ENCODE peak calls at places on chromosomes 1 and 21, in ten cellular contexts. Q is CD8-positive, alpha-beta memory T cell; I is neuronal stem cell; K is aorta; M is PC-3; D is NT2/D1; U is body of pancreas; B is A549; L is transverse colon; Z is tibial artery. G is an unnamed sample. For H3K4me1, the result is how much of the 10 kb centered on the place peaks cover.

GRCh38 chr1:92210701-92211100 is 7.0 kb upstream of the C1orf146 start:
- DNase-seq in K (no peak), Q (no peak), Z (no peak), D (no peak), B (no peak), L (no peak), M (no peak), U (no peak), I (no peak), G (no peak)

GRCh38 chr1:242129103-242129502 is 130.2 kb upstream of the MAP1LC3C start:
- DNase-seq in B (peak), I (no peak), Z (no peak), D (peak), U (no peak), Q (no peak), L (no peak), K (no peak), M (peak), G (no peak)

GRCh38 chr21:40385883-40386282 is 461.1 kb downstream of the DSCAM start:
- DNase-seq in D (no peak), Z (no peak), U (no peak), L (no peak), I (no peak), B (no peak), Q (no peak), K (no peak), M (no peak), G (no peak)

GRCh38 chr21:33972539-33972938 is 56.9 kb upstream of the ATP5PO start:
- DNase-seq in D (no peak), K (no peak), M (no peak), B (no peak), Z (no peak), Q (no peak), I (no peak), U (no peak), L (no peak), G (no peak)

GRCh38 chr1:206854401-206855129 is 10.9 kb upstream of the IL20 start:
- DNase-seq in Z (no peak), Q (no peak), M (no peak), B (no peak), D (no peak), K (no peak), U (peak), L (no peak), I (no peak), G (no peak)

GRCh38 chr1:3577300-3577699 is 34.0 kb downstream of the MEGF6 start:
- DNase-seq in L (no peak), U (peak), B (no peak), M (no peak), Z (no peak), K (no peak), Q (no peak), D (no peak), I (no peak), G (no peak)

GRCh38 chr1:241413386-241413785 is 56.4 kb upstream of the RGS7 start:
- DNase-seq in I (no peak), D (no peak), B (no peak), Z (no peak), M (peak), Q (no peak), U (no peak), K (no peak), L (no peak), G (no peak)

GRCh38 chr1:179016694-179017382 is 8.9 kb upstream of the FAM20B start:
- DNase-seq in B (peak), M (peak), U (peak), K (peak), I (no peak), Q (no peak), D (no peak), Z (peak), L (peak), G (peak)

GRCh38 chr1:95655321-95656020 is 421.5 kb downstream of the RWDD3 start:
- DNase-seq in D (no peak), B (no peak), Z (no peak), Q (no peak), M (no peak), K (no peak), L (no peak), U (no peak), I (no peak), G (no peak)

GRCh38 chr1:16017461-16018303 is at the start of gene HSPB7:
- DNase-seq in Z (peak), D (no peak), B (no peak), M (no peak), K (peak), Q (no peak), U (peak), I (no peak), L (peak), G (peak)

GRCh38 chr1:109251277-109252166 is 2.2 kb downstream of the CELSR2 start:
- DNase-seq in L (no peak), B (no peak), K (no peak), M (no peak), Q (no peak), I (no peak), D (no peak), U (no peak), Z (no peak), G (no peak)
- H3K4me1 ChIP-seq in L (under half), B (under half), K (under half), M (under half), Q (under half), I (under half), D (under half), U (under half), Z (under half), G (under half)

DNA sequence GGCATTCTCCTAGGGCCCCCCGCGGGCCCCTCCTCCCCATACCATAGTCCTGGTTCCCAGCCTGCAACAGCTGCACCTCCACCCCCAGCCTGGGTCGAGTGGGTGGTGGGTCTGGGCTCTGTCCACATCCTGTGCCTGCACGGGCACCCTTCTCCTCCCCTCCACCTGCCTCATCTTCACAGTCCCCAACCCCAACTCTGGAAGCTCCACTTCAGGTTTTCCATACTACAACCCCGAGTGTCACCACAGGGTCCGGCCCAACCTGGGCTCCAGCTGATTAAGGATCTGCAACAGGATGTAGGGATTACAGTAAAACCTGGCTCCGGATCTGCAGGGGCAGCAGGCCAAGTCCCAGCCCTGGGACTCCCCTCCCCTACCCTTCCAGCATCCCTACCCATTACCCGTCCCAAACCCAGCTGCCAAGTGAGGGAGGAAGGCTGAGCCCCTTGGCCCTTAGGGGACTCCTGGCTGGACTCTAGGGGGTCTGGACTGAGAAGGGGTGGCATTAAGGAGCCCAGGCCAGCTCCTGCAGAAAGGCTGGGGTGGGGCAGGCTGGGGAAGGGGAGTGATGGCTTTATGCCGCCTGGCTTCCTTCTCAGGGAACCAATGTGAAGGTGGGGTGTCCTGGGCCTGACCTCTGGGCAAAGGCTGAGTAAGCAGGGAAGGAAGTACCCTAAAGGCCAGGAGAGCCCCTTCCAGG is 116.8 kb downstream of the CASZ1 start:
- DNase-seq in Z (no peak), D (peak), L (peak), M (peak), B (peak), I (peak), Q (no peak), K (no peak), U (peak), G (no peak)
- H3K4me1 ChIP-seq in Z (half or more), D (under half), L (half or more), M (under half), B (under half), I (half or more), Q (under half), K (under half), U (half or more), G (half or more)

GRCh38 chr1:183215076-183215720 is 29.1 kb downstream of the LAMC2 start:
- DNase-seq in I (no peak), M (no peak), Z (no peak), L (no peak), K (no peak), B (no peak), D (no peak), Q (no peak), U (no peak), G (no peak)

GRCh38 chr1:183210678-183211077 is 24.6 kb downstream of the LAMC2 start:
- DNase-seq in D (no peak), I (no peak), U (no peak), Q (no peak), L (no peak), K (no peak), M (no peak), Z (no peak), B (no peak), G (no peak)

GRCh38 chr1:183214021-183214970 is 28.2 kb downstream of the LAMC2 start:
- DNase-seq in K (no peak), U (no peak), D (no peak), Z (no peak), Q (no peak), L (no peak), B (no peak), M (no peak), I (no peak), G (no peak)

GRCh38 chr1:183215936-183216335 is 29.9 kb downstream of the LAMC2 start:
- DNase-seq in B (no peak), Z (no peak), K (no peak), Q (no peak), U (no peak), L (no peak), M (no peak), I (no peak), D (no peak), G (no peak)

DNA sequence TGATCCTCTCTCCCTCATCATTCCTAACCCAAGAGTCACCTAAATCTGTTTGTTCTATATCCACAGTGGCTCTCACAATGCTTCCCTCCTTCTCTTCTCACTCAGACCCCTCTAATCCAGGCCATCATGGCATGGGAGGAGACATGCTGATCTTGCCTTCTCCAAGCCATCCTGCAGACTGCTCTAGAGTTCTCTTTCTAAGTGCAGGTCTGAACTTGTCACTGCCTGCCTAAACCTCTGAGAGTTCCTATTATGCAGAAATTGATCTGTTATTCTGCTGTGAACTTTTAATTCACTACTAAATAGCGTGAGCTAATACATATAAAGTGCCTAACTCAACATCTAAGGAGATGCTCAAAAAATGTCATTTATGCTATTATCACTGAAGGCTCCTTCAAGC is 26.8 kb downstream of the LAMC2 start:
- DNase-seq in Z (no peak), B (no peak), Q (no peak), I (no peak), M (no peak), K (no peak), D (no peak), U (no peak), L (no peak), G (no peak)
- H3K4me1 ChIP-seq in Z (under half), B (under half), Q (under half), I (under half), M (under half), K (under half), D (under half), U (under half), L (under half), G (under half)

GRCh38 chr1:160171352-160171751 is 19.0 kb upstream of the CASQ1 start:
- DNase-seq in L (no peak), Z (peak), B (no peak), I (no peak), U (no peak), Q (no peak), K (no peak), D (no peak), M (peak), G (no peak)

GRCh38 chr1:160167580-160167979 is 16.2 kb downstream of the ATP1A4 start:
- DNase-seq in L (no peak), K (no peak), I (no peak), B (no peak), Q (no peak), Z (no peak), D (no peak), U (no peak), M (peak), G (no peak)

GRCh38 chr1:160168609-160169369 is 17.4 kb downstream of the ATP1A4 start:
- DNase-seq in K (no peak), D (peak), Q (no peak), M (no peak), U (no peak), B (no peak), L (no peak), Z (no peak), I (peak), G (peak)

GRCh38 chr1:160168016-160168415 is 16.6 kb downstream of the ATP1A4 start:
- DNase-seq in K (no peak), I (no peak), Q (no peak), L (no peak), Z (no peak), D (no peak), M (no peak), U (no peak), B (no peak), G (no peak)

GRCh38 chr1:160169553-160170399 is 18.4 kb downstream of the ATP1A4 start:
- DNase-seq in K (no peak), B (no peak), L (no peak), M (no peak), D (peak), I (peak), U (no peak), Q (no peak), Z (no peak), G (no peak)
- H3K4me1 ChIP-seq in K (under half), B (under half), L (under half), M (under half), D (under half), I (under half), U (under half), Q (under half), Z (under half), G (under half)

GRCh38 chr1:75981188-75981897 is 49.1 kb upstream of the ASB17 start:
- DNase-seq in B (no peak), M (no peak), Z (no peak), Q (no peak), D (no peak), K (no peak), L (no peak), U (no peak), I (no peak), G (no peak)
- H3K4me1 ChIP-seq in B (under half), M (under half), Z (under half), Q (under half), D (under half), K (under half), L (under half), U (under half), I (under half), G (under half)

GRCh38 chr1:175132456-175132855 is 60.1 kb downstream of the KIAA0040 start:
- DNase-seq in U (no peak), Q (no peak), Z (no peak), L (no peak), I (no peak), K (no peak), B (no peak), D (no peak), M (peak), G (no peak)

GRCh38 chr1:175130649-175131045 is 61.9 kb downstream of the KIAA0040 start:
- DNase-seq in B (no peak), L (no peak), U (no peak), Z (no peak), I (no peak), K (no peak), Q (no peak), M (no peak), D (no peak), G (no peak)

GRCh38 chr1:175129997-175130648 is 62.5 kb downstream of the KIAA0040 start:
- DNase-seq in I (peak), M (peak), U (no peak), D (peak), K (no peak), B (no peak), L (no peak), Z (no peak), Q (no peak), G (no peak)

GRCh38 chr1:175129644-175129996 is 62.0 kb downstream of the TNN start:
- DNase-seq in U (no peak), Z (no peak), M (no peak), L (no peak), I (no peak), Q (no peak), D (no peak), K (no peak), B (no peak), G (no peak)

DNA sequence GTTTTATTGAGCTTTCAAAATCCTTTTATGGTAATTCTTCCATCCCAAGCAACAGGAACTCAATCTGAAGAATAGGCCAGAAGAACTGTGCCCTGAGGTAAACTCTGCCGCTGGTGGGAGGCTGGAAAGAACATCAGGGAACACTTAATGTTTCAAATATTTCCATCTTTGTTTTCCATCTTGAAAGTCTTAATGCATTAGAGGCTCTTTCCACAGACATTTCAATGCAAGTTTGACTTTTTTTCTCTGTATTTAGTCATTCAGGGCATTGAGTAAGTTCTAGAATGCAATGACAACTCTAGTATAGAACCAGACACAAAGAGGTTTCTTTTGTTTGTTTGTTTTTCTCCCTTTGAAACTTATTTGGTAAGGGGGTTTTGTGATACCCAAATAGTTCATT is 61.5 kb downstream of the KIAA0040 start:
- DNase-seq in L (no peak), K (no peak), Z (no peak), U (no peak), D (no peak), Q (no peak), I (no peak), M (no peak), B (no peak), G (no peak)
- H3K4me1 ChIP-seq in L (under half), K (under half), Z (under half), U (under half), D (under half), Q (under half), I (under half), M (under half), B (under half), G (under half)

GRCh38 chr1:1879942-1880341 is 10.9 kb downstream of the GNB1 start:
- DNase-seq in M (no peak), Q (no peak), B (no peak), L (no peak), Z (no peak), D (no peak), I (no peak), U (no peak), K (peak), G (peak)

GRCh38 chr1:1881727-1882126 is 9.2 kb downstream of the GNB1 start:
- DNase-seq in D (no peak), U (peak), K (peak), I (no peak), L (peak), M (no peak), Q (no peak), B (no peak), Z (no peak), G (no peak)

GRCh38 chr1:1877852-1878436 is 12.9 kb downstream of the GNB1 start:
- DNase-seq in B (no peak), Q (no peak), D (no peak), Z (no peak), I (no peak), K (no peak), U (no peak), L (no peak), M (no peak), G (no peak)

GRCh38 chr1:1880617-1881312 is 10.1 kb downstream of the GNB1 start:
- DNase-seq in D (no peak), B (no peak), Z (no peak), M (no peak), Q (no peak), I (no peak), K (peak), U (no peak), L (no peak), G (no peak)

DNA sequence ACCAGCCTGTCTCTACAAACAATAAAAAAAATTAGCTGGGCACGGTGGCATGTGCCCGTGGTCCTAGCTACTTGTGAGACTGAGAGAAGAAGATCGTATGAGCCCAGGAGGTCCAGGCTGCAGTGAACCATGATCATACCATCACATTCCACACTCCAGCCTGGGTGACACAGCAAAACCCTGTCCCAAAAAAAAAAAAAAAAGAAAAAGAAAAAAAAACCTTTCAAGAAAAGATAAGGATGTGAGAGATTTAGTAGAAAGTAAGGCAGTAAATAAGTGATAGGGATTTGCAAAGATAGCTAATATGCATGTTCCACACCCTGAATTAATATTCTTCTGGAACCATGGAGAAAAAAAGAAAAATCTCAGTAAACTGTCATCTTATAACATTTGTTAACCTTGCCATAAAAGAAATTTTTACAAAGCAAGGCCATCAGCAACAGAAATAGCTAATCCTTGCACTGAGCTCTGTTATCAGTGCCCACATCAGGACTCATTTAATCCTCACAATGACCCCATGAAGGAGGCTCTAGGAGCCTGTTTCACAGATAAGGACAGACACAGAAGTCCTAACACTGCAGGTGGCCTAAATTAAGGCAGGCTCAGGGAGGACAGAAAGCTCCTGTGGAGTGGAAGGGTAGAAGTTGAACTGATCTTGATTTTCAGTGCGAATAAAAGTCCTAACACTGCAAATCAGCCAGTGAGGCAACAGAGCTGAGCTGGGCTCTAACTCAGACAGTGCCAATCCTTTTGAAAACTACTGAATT is 7.6 kb downstream of the GNB1 start:
- DNase-seq in L (no peak), D (no peak), Z (no peak), K (peak), Q (no peak), B (no peak), M (no peak), I (no peak), U (no peak), G (no peak)
- H3K4me1 ChIP-seq in L (half or more), D (under half), Z (half or more), K (under half), Q (half or more), B (under half), M (under half), I (under half), U (half or more), G (half or more)

DNA sequence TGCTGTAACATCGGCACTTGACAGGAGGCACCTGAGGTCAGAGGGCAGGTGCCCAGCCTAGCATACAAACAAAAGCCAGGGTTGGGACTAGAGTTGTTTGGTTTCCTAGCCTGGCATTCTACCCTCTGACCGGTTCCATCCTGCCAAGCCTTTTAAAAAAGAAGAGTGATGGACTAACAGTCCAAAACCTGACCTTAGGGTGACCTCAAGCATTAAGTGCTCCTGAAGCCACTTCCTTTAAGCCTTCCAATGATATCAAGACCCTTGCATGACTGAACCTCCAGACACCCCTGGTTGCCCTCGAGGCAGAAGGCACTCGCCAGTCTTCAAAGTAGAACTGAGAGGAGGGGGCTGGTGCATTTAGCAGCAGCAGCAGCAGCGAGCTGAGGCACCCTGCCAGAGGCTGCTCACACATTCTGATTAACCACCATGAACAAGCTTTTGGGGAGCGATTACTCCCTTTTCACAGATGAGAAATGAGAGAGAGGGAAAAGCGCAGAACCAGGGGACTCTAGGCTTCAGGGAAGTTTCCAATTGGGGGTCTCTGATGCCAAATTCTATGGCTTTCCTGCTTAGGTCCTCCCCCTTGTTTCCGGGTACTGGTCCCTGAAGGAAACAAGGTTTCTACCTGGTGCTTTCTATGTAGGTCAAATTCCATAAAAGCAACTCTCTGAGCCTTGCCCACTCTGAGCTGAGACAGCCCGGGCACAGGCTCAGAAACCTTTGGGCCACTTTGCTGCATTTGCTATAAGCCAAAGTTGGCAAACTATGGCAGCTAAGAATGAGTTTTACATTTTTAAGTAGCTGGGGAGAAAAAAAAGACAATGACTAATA is 9.1 kb downstream of the SLC2A1 start:
- DNase-seq in I (no peak), B (no peak), L (no peak), Q (no peak), U (no peak), Z (no peak), D (no peak), M (no peak), K (no peak), G (no peak)
- H3K4me1 ChIP-seq in I (under half), B (half or more), L (under half), Q (half or more), U (under half), Z (half or more), D (under half), M (half or more), K (under half), G (under half)

G was measured in psoas muscle.